ENCODE peak calls at places on chromosomes 5 and 9, in six cellular contexts. Z, P, C, L, R and W are unnamed samples.

GRCh38 chr5:167794121-167794520 is 497.3 kb upstream of the WWC1 start:
- DNase-seq in Z (no peak), P (no peak), C (no peak), L (no peak), R (no peak), W (no peak)

GRCh38 chr5:157193699-157194424 is 13.2 kb downstream of the ITK start:
- DNase-seq in Z (no peak), P (no peak), C (no peak), L (no peak), R (no peak), W (no peak)

GRCh38 chr9:84271004-84271886 is 69.3 kb downstream of the SLC28A3 start:
- DNase-seq in Z (peak; percentile 64), P (peak; percentile 22), C (no peak), L (peak; percentile 82), R (peak; percentile 59), W (peak; percentile 66)

GRCh38 chr5:149938272-149938671 is 6.3 kb downstream of the PDE6A start:
- DNase-seq in Z (peak; percentile 76), P (no peak), C (no peak), L (peak; percentile 66), R (peak; percentile 74), W (no peak)

GRCh38 chr9:124037790-124038189 is 26.2 kb downstream of the LHX2 start:
- DNase-seq in Z (no peak), P (no peak), C (no peak), L (no peak), R (no peak), W (peak; percentile 22)

GRCh38 chr9:94874316-94874715 is 147.8 kb downstream of the AOPEP start:
- DNase-seq in Z (peak; percentile 96), P (no peak), C (no peak), L (peak; percentile 82), R (peak; percentile 87), W (no peak)

GRCh38 chr5:167284491-167284890 is 1007.0 kb upstream of the WWC1 start:
- DNase-seq in Z (peak; percentile 60), P (no peak), C (no peak), L (no peak), R (peak; percentile 51), W (no peak)

GRCh38 chr9:107540167-107540566 is 50.6 kb upstream of the KLF4 start:
- DNase-seq in Z (no peak), P (no peak), C (no peak), L (no peak), R (no peak), W (no peak)

GRCh38 chr5:142426129-142426641 is 101.4 kb upstream of the SPRY4 start:
- DNase-seq in Z (peak; percentile 75), P (no peak), C (no peak), L (no peak), R (peak; percentile 43), W (no peak)

GRCh38 chr9:87184956-87185642 is 237.8 kb upstream of the GAS1 start:
- DNase-seq in Z (peak; percentile 87), P (no peak), C (no peak), L (peak; percentile 74), R (no peak), W (no peak)

GRCh38 chr9:129561594-129562281 is 59.2 kb downstream of the C9orf50 start:
- DNase-seq in Z (peak; percentile 58), P (no peak), C (no peak), L (peak; percentile 48), R (no peak), W (peak; percentile 81)

GRCh38 chr5:112238473-112238872 is 180.6 kb downstream of the EPB41L4A start:
- DNase-seq in Z (no peak), P (no peak), C (no peak), L (no peak), R (no peak), W (no peak)

GRCh38 chr5:66494437-66494836 is 101.8 kb upstream of the MAST4 start:
- DNase-seq in Z (no peak), P (no peak), C (no peak), L (no peak), R (no peak), W (no peak)

GRCh38 chr5:135085936-135086235 is 51.9 kb upstream of the PITX1 start:
- DNase-seq in Z (no peak), P (no peak), C (peak; percentile 44), L (no peak), R (no peak), W (no peak)

GRCh38 chr5:110727025-110727314 is 499 bp upstream of the TMEM232 start:
- DNase-seq in Z (no peak), P (no peak), C (no peak), L (no peak), R (peak; percentile 15), W (no peak)

GRCh38 chr5:52481851-52482250 is 305.9 kb upstream of the ITGA1 start:
- DNase-seq in Z (no peak), P (no peak), C (no peak), L (no peak), R (no peak), W (no peak)

GRCh38 chr5:179259731-179260323 is 85.4 kb downstream of the ADAMTS2 start:
- DNase-seq in Z (no peak), P (no peak), C (no peak), L (no peak), R (no peak), W (peak; percentile 31)

GRCh38 chr5:9523090-9523813 is 22.6 kb downstream of the SEMA5A start:
- DNase-seq in Z (peak; percentile 55), P (no peak), C (no peak), L (no peak), R (peak; percentile 48), W (no peak)

GRCh38 chr5:59393585-59394289 is 499.8 kb downstream of the PDE4D start:
- DNase-seq in Z (no peak), P (no peak), C (no peak), L (no peak), R (no peak), W (no peak)

GRCh38 chr5:150106669-150107068 is 20.3 kb upstream of the CSF1R start:
- DNase-seq in Z (peak; percentile 33), P (no peak), C (no peak), L (no peak), R (peak; percentile 3), W (no peak)

GRCh38 chr9:114889802-114890224 is 40.6 kb downstream of the TNFSF8 start:
- DNase-seq in Z (peak; percentile 39), P (no peak), C (no peak), L (no peak), R (no peak), W (peak; percentile 79)

GRCh38 chr9:112074250-112075008 is 100.7 kb downstream of the SUSD1 start:
- DNase-seq in Z (peak; percentile 92), P (peak; percentile 56), C (no peak), L (peak; percentile 98), R (peak; percentile 96), W (no peak)

GRCh38 chr5:120872292-120872691 is 408.2 kb downstream of the PRR16 start:
- DNase-seq in Z (no peak), P (no peak), C (no peak), L (peak; percentile 4), R (peak; percentile 65), W (no peak)

GRCh38 chr9:37424204-37424685 is 1.7 kb downstream of the GRHPR start:
- DNase-seq in Z (no peak), P (no peak), C (no peak), L (no peak), R (no peak), W (no peak)

GRCh38 chr9:105656131-105656921 is 5.9 kb upstream of the TAL2 start:
- DNase-seq in Z (peak; percentile 11), P (no peak), C (no peak), L (no peak), R (no peak), W (no peak)

GRCh38 chr9:37730256-37730655 is 23.3 kb upstream of the TRMT10B start:
- DNase-seq in Z (peak; percentile 32), P (no peak), C (no peak), L (no peak), R (no peak), W (no peak)

GRCh38 chr5:138351056-138351455 is 1.4 kb upstream of the KDM3B start:
- DNase-seq in Z (peak; percentile 85), P (no peak), C (no peak), L (peak; percentile 70), R (peak; percentile 87), W (no peak)

GRCh38 chr5:82396396-82396795 is 118.2 kb upstream of the RPS23 start:
- DNase-seq in Z (peak; percentile 79), P (no peak), C (no peak), L (peak; percentile 45), R (no peak), W (no peak)
- H3K4me3 ChIP-seq in Z (no peak overlapping the region), P (no peak overlapping the region), C (no peak overlapping the region), L (no peak overlapping the region), R (no peak overlapping the region), W (no peak overlapping the region)

DNA sequence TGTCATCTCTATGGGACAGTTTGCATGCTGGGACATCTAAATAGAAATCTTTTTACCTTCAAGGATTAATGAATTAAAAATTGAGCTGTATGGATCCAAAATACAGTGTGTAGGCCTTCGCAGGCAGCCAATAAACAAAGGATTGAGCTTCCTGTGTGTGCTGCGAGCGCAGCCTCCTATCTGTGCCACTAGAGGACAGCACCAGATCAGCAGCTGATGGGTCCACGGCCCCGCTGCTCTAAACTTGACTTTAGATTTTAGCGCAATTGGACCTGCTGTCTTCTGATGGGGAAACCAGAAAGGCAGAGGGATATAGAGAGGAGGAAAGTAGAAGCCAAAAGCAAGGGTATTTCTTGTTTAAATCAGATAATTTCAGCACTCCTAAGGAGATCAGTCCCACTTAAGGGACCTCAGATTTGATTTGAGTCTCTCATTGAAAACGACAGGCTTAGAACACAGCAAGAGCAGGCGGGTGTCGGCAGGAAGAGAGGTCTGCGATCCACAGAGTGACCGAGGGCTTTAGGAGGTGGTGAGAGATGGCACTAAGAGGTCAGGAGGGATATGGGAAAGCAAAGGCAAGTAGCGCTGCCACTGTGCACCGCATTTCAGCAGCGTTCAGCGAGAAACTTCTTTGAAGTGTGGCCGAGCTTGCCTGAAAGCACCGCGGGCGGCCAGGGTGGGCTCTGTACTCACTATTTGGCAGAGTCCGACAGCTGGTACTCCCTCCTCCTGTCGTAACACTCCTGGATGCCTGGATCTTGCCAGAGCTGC is 214.3 kb downstream of the GNA14 start:
- DNase-seq in Z (peak; percentile 69), P (no peak), C (no peak), L (peak; percentile 84), R (peak; percentile 68), W (peak; percentile 76)
- H3K4me3 ChIP-seq in Z (no peak overlapping the region), P (no peak overlapping the region), C (no peak overlapping the region), L (no peak overlapping the region), R (no peak overlapping the region), W (no peak overlapping the region)

DNA sequence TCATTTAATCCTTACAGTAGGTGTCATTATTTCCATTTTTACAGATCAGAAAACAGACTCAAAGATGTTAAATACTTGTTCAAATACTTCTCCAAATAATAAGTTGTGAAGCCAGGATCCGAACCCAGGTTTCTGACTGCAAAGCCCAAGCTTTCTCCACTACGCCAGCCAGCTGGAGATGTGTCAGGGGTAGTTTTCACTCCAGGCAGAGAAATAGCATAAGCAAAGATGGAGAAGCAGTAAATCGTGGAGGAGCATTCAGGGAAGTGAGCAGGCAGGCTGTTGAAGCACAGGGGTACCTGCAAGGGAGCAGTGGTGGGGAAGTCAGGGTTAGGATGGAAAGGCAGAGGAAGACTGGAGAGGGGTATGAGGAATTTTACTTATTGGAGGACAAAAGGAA is 2.9 kb downstream of the TLN1 start:
- DNase-seq in Z (no peak), P (no peak), C (no peak), L (no peak), R (no peak), W (no peak)
- H3K4me3 ChIP-seq in Z (peak overlapping the region; percentile 95), P (no peak overlapping the region), C (peak overlapping the region; percentile 65), L (peak overlapping the region; percentile 11), R (peak overlapping the region; percentile 98), W (peak overlapping the region; percentile 64)

DNA sequence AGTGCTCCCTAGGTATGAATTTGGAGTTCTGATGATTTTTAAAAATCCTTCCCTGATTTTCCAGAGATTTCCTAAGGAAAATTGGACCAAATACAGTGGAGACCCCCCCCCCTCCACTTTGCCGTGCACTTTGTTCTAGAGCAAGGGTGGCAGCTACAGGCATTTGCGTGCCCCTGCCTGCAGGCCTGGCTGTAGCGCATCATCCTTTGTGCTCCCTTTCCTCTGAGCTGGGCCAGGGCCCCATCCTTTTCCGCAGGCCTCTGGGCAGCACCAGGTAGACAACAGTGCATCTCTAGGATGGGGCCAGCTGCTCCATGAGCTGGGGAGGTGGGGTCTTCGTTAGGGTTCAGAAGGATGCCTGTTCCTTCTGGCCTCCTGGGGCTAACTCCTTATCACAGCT is 39.6 kb downstream of the TRIO start:
- DNase-seq in Z (no peak), P (no peak), C (no peak), L (no peak), R (no peak), W (no peak)
- H3K4me3 ChIP-seq in Z (no peak overlapping the region), P (no peak overlapping the region), C (no peak overlapping the region), L (no peak overlapping the region), R (no peak overlapping the region), W (no peak overlapping the region)